ENCODE peak calls at places on chromosomes 16 and 17, in four cellular contexts. D, W, S and I are unnamed samples.

GRCh38 chr17:7060165-7060890 is 16.4 kb upstream of the SLC16A11 start:
- DNase-seq in D (no peak), W (no peak), S (no peak), I (no peak)

GRCh38 chr16:49021136-49021535 is 260.5 kb downstream of the CBLN1 start:
- DNase-seq in D (peak), W (no peak), S (peak), I (no peak)

GRCh38 chr17:48470388-48471034 is 40.5 kb upstream of the SKAP1 start:
- DNase-seq in D (no peak), W (no peak), S (peak), I (no peak)

GRCh38 chr17:18261146-18261515 is 669 bp downstream of the MIEF2 start:
- DNase-seq in D (peak), W (peak), S (peak), I (no peak)

GRCh38 chr16:85138825-85139627 is 26.8 kb upstream of the CIBAR2 start:
- DNase-seq in D (no peak), W (no peak), S (no peak), I (no peak)

GRCh38 chr17:1229891-1230571 is 40.2 kb upstream of the BHLHA9 start:
- DNase-seq in D (no peak), W (peak), S (no peak), I (no peak)

GRCh38 chr16:68739964-68740627 is 3.0 kb downstream of the CDH1 start:
- DNase-seq in D (no peak), W (no peak), S (no peak), I (no peak)

GRCh38 chr17:82486186-82487084 is 27.9 kb downstream of the NARF start:
- DNase-seq in D (no peak), W (peak), S (no peak), I (no peak)

GRCh38 chr16:66476328-66477027 is 49.4 kb downstream of the BEAN1 start:
- DNase-seq in D (peak), W (no peak), S (peak), I (peak)

GRCh38 chr17:74215332-74215727 is 2.0 kb downstream of the TTYH2 start:
- DNase-seq in D (no peak), W (no peak), S (no peak), I (no peak)

GRCh38 chr17:80704381-80704819 is 159.8 kb downstream of the RPTOR start:
- DNase-seq in D (no peak), W (no peak), S (no peak), I (no peak)

GRCh38 chr17:55056530-55056929 is 88.0 kb downstream of the STXBP4 start:
- DNase-seq in D (no peak), W (no peak), S (peak), I (no peak)

GRCh38 chr17:63760771-63761539 is 12.4 kb downstream of the CCDC47 start:
- DNase-seq in D (no peak), W (no peak), S (no peak), I (no peak)

GRCh38 chr17:31558748-31559646 is 167.5 kb downstream of the RAB11FIP4 start:
- DNase-seq in D (peak), W (peak), S (peak), I (peak)

GRCh38 chr17:56913000-56913866 is 616 bp downstream of the TRIM25 start:
- DNase-seq in D (peak), W (no peak), S (peak), I (no peak)

GRCh38 chr17:32701860-32702259 is 175.1 kb downstream of the MYO1D start:
- DNase-seq in D (no peak), W (no peak), S (no peak), I (no peak)
- TF ChIP-seq POLR2AphosphoS5 in D (no peak), W (no peak), S (no peak), I (no peak)

GRCh38 chr16:29852654-29853053 is 10.4 kb downstream of the CDIPT start:
- DNase-seq in D (no peak), W (no peak), S (no peak), I (no peak)
- TF ChIP-seq POLR2AphosphoS5 in D (no peak), W (peak), S (no peak), I (no peak)

DNA sequence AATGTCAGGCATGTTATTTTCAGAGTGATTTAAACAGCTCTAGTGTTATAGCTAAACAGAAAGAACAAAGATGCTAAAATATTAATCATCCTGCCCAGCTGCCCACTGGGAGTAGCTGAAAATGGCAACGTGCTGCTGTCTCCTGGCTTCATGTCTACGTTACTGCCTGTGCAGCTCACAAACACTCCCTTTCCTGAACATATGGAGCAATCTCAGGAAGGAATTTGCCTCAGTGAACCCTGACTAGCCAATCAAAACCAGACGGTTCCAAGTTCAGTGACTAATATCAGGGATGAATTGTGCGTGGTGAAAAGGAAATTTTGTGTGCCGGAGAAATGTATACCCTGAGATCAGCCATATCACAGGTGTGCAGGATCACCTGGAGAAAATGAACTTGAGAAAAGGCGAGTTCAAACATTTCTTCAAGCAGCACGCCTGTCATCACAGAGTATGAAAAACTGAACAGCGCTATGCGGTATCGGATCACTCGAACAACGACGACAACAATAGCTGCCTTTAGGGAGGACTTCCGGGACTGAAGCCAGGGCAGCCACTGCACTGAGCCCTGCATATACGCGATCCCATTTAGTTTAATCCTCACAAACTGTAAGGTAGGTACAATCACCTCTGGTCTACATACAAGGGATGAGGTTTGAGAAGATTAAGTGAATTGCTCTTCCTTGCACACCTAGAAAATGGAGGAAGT is 110.3 kb downstream of the STX8 start:
- DNase-seq in D (no peak), W (no peak), S (no peak), I (no peak)
- TF ChIP-seq POLR2AphosphoS5 in D (no peak), W (no peak), S (no peak), I (no peak)

DNA sequence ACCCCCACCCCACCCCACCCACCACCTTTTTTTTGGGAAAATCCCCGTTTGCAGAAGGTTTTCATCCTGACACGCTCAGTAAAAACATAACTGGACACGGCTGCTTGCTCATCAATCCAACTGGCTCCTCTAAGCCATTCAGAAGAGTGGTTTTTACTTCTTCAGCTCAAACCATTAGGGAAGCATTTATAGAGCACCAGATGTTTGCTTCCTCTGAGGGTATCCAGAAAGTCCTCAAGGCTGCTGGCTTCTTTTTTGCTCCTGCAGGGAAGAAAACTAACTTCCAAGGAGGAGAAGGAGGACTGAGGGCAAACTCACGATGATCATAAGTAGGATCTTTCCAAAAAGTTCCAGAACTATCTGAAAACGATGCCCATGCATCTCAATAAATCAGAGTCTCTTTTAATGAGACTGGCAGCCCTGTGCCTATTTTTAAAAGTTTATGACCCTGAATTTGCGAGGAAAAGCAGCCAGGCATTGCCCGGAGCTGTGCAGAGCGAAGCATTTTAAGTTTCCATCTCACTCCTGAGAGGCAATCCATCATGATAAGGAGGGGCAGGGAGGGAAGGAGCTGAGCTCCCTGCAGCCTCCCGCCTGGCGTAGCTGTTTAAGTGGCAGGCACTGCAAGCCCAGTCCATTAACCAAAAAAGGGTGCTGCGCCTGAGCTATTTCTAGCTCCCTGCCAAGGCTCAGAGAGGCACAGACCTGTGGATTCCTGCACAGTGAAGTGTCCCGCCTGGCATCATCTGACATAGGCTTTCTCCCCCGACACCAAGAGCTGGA is 146.3 kb upstream of the FOXF1 start:
- DNase-seq in D (no peak), W (peak), S (no peak), I (no peak)
- TF ChIP-seq POLR2AphosphoS5 in D (no peak), W (peak), S (no peak), I (no peak)

DNA sequence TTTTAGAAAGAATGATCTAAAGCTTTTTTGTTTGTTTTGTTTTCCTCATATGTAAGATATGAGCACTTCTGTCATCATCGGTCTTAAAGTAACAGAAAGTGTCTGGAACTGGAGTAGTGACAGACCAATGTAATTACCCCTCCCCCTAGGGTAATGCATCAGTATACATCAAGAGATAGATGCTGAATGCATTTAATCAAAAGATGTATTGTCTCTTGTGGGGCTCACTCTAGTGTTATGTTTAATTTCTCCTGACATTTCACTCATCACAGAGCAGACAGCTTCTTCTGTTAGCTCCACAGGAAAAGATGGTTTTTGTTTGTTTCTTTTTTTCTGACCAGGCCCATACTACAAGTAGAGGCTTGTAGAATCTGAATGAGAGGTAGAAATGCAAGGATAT is 168.7 kb upstream of the C17orf78 start:
- DNase-seq in D (no peak), W (no peak), S (no peak), I (no peak)
- TF ChIP-seq POLR2AphosphoS5 in D (no peak), W (no peak), S (no peak), I (no peak)